ENCODE peak calls at places on chromosomes 12 and 14, in four cellular contexts. One of them, this sample, is unnamed.

GRCh38 chr14:24310666-24311604 is at the start of gene LTB4R:
- DNase-seq in astrocyte of the cerebellum: peak
- DNase-seq in heart left ventricle: peak
- DNase-seq in astrocyte: peak
- DNase-seq in this sample: no peak

GRCh38 chr12:44716681-44717080 is 159.4 kb downstream of the NELL2 start:
- DNase-seq in astrocyte of the cerebellum: no peak
- DNase-seq in heart left ventricle: no peak
- DNase-seq in astrocyte: no peak
- DNase-seq in this sample: no peak

GRCh38 chr12:46933947-46934346 is 108.2 kb upstream of the SLC38A4 start:
- DNase-seq in astrocyte of the cerebellum: peak
- DNase-seq in heart left ventricle: no peak
- DNase-seq in astrocyte: peak
- DNase-seq in this sample: no peak

GRCh38 chr12:56829908-56830307 is 66.8 kb downstream of the HSD17B6 start:
- DNase-seq in astrocyte of the cerebellum: no peak
- DNase-seq in heart left ventricle: no peak
- DNase-seq in astrocyte: no peak
- DNase-seq in this sample: no peak

GRCh38 chr14:65846469-65846868 is 433.9 kb downstream of the FUT8 start:
- DNase-seq in astrocyte of the cerebellum: no peak
- DNase-seq in heart left ventricle: no peak
- DNase-seq in astrocyte: no peak
- DNase-seq in this sample: no peak

GRCh38 chr12:12801649-12802048 is 11.5 kb upstream of the DDX47 start:
- DNase-seq in astrocyte of the cerebellum: no peak
- DNase-seq in heart left ventricle: no peak
- DNase-seq in astrocyte: no peak
- DNase-seq in this sample: no peak

GRCh38 chr12:95613021-95613420 is 61.7 kb upstream of the USP44 start:
- DNase-seq in astrocyte of the cerebellum: no peak
- DNase-seq in heart left ventricle: no peak
- DNase-seq in astrocyte: no peak
- DNase-seq in this sample: no peak

GRCh38 chr14:38749936-38750335 is 353.1 kb downstream of the SEC23A start:
- DNase-seq in astrocyte of the cerebellum: no peak
- DNase-seq in heart left ventricle: no peak
- DNase-seq in astrocyte: no peak
- DNase-seq in this sample: no peak

GRCh38 chr14:103372552-103373304 is 12.5 kb upstream of the MARK3 start:
- DNase-seq in astrocyte of the cerebellum: peak
- DNase-seq in heart left ventricle: no peak
- DNase-seq in astrocyte: peak
- DNase-seq in this sample: peak

GRCh38 chr14:100028990-100029677 is 36.1 kb upstream of the EVL start:
- DNase-seq in astrocyte of the cerebellum: no peak
- DNase-seq in heart left ventricle: no peak
- DNase-seq in astrocyte: peak
- DNase-seq in this sample: no peak

GRCh38 chr12:116434155-116435065 is 124.8 kb upstream of the MAP1LC3B2 start:
- DNase-seq in astrocyte of the cerebellum: peak
- DNase-seq in heart left ventricle: peak
- DNase-seq in astrocyte: peak
- DNase-seq in this sample: peak

GRCh38 chr14:53709381-53709780 is 247.2 kb downstream of the BMP4 start:
- DNase-seq in astrocyte of the cerebellum: no peak
- DNase-seq in heart left ventricle: no peak
- DNase-seq in astrocyte: no peak
- DNase-seq in this sample: no peak

GRCh38 chr14:54839681-54840080 is 62.9 kb downstream of the GCH1 start:
- DNase-seq in astrocyte of the cerebellum: no peak
- DNase-seq in heart left ventricle: no peak
- DNase-seq in astrocyte: peak
- DNase-seq in this sample: no peak

GRCh38 chr14:92412912-92413311 is 89.9 kb downstream of the SLC24A4 start:
- DNase-seq in astrocyte of the cerebellum: no peak
- DNase-seq in heart left ventricle: no peak
- DNase-seq in astrocyte: no peak
- DNase-seq in this sample: peak

GRCh38 chr14:61891251-61891650 is 129.0 kb downstream of the SNAPC1 start:
- DNase-seq in astrocyte of the cerebellum: no peak
- DNase-seq in heart left ventricle: no peak
- DNase-seq in astrocyte: peak
- DNase-seq in this sample: peak

GRCh38 chr14:73976150-73976549 is 26.0 kb downstream of the COQ6 start:
- DNase-seq in astrocyte of the cerebellum: no peak
- DNase-seq in heart left ventricle: no peak
- DNase-seq in astrocyte: no peak
- DNase-seq in this sample: no peak

GRCh38 chr14:94036328-94037167 is 10.4 kb downstream of the OTUB2 start:
- DNase-seq in astrocyte of the cerebellum: no peak
- DNase-seq in heart left ventricle: peak
- DNase-seq in astrocyte: peak
- DNase-seq in this sample: peak

GRCh38 chr14:55516776-55517175 is 63.2 kb upstream of the KTN1 start:
- DNase-seq in astrocyte of the cerebellum: no peak
- DNase-seq in heart left ventricle: no peak
- DNase-seq in astrocyte: no peak
- DNase-seq in this sample: no peak

GRCh38 chr14:104432611-104433231 is 146.8 kb upstream of the C14orf180 start:
- DNase-seq in astrocyte of the cerebellum: no peak
- DNase-seq in heart left ventricle: no peak
- DNase-seq in astrocyte: no peak
- DNase-seq in this sample: no peak

GRCh38 chr12:70733385-70733784 is 96.2 kb upstream of the PTPRB start:
- DNase-seq in astrocyte of the cerebellum: peak
- DNase-seq in heart left ventricle: peak
- DNase-seq in astrocyte: peak
- DNase-seq in this sample: peak

GRCh38 chr14:42111355-42111754 is 504.7 kb downstream of the LRFN5 start:
- DNase-seq in astrocyte of the cerebellum: no peak
- DNase-seq in heart left ventricle: no peak
- DNase-seq in astrocyte: no peak
- DNase-seq in this sample: no peak

GRCh38 chr14:100610511-100611217 is 23.4 kb upstream of the BEGAIN start:
- DNase-seq in astrocyte of the cerebellum: no peak
- DNase-seq in heart left ventricle: no peak
- DNase-seq in astrocyte: peak
- DNase-seq in this sample: peak

GRCh38 chr12:115599251-115599811 is 678.2 kb downstream of the MED13L start:
- DNase-seq in astrocyte of the cerebellum: no peak
- DNase-seq in heart left ventricle: peak
- DNase-seq in astrocyte: peak
- DNase-seq in this sample: peak

GRCh38 chr12:93453633-93454032 is 11.9 kb upstream of the UBE2N start:
- DNase-seq in astrocyte of the cerebellum: no peak
- DNase-seq in heart left ventricle: no peak
- DNase-seq in astrocyte: peak
- DNase-seq in this sample: no peak

GRCh38 chr12:27333311-27334009 is 824 bp downstream of the BMAL2 start:
- DNase-seq in astrocyte of the cerebellum: no peak
- DNase-seq in heart left ventricle: no peak
- DNase-seq in astrocyte: no peak
- DNase-seq in this sample: peak

GRCh38 chr12:119630223-119630781 is 36.7 kb downstream of the TMEM233 start:
- DNase-seq in astrocyte of the cerebellum: no peak
- DNase-seq in heart left ventricle: no peak
- DNase-seq in astrocyte: no peak
- DNase-seq in this sample: no peak

GRCh38 chr12:16482726-16483125 is 123.2 kb downstream of the LMO3 start:
- DNase-seq in astrocyte of the cerebellum: no peak
- DNase-seq in heart left ventricle: no peak
- DNase-seq in astrocyte: peak
- DNase-seq in this sample: peak

GRCh38 chr12:19576421-19576925 is 137.2 kb downstream of the AEBP2 start:
- DNase-seq in astrocyte of the cerebellum: no peak
- DNase-seq in heart left ventricle: no peak
- DNase-seq in astrocyte: no peak
- DNase-seq in this sample: no peak

GRCh38 chr12:14845350-14845750 is 2.0 kb upstream of the ART4 start:
- DNase-seq in astrocyte of the cerebellum: peak
- DNase-seq in heart left ventricle: peak
- DNase-seq in astrocyte: peak
- DNase-seq in this sample: peak

GRCh38 chr14:86961106-86961716 is 1031.8 kb downstream of the GALC start:
- DNase-seq in astrocyte of the cerebellum: no peak
- DNase-seq in heart left ventricle: no peak
- DNase-seq in astrocyte: no peak
- DNase-seq in this sample: no peak

GRCh38 chr12:131916306-131917138 is 12.6 kb upstream of the PUS1 start:
- DNase-seq in astrocyte of the cerebellum: no peak
- DNase-seq in heart left ventricle: no peak
- DNase-seq in astrocyte: no peak
- DNase-seq in this sample: no peak

GRCh38 chr12:67925077-67925476 is 64.2 kb upstream of the IFNG-AS1 start:
- DNase-seq in astrocyte of the cerebellum: peak
- DNase-seq in heart left ventricle: no peak
- DNase-seq in astrocyte: peak
- DNase-seq in this sample: no peak

GRCh38 chr12:105420659-105421240 is 90.3 kb downstream of the C12orf75 start:
- DNase-seq in astrocyte of the cerebellum: peak
- DNase-seq in heart left ventricle: peak
- DNase-seq in astrocyte: peak
- DNase-seq in this sample: peak

GRCh38 chr12:130715996-130716917 is at the start of gene RIMBP2:
- DNase-seq in astrocyte of the cerebellum: no peak
- DNase-seq in heart left ventricle: no peak
- DNase-seq in astrocyte: peak
- DNase-seq in this sample: peak

GRCh38 chr14:61589691-61590521 is 105.4 kb upstream of the HIF1A start:
- DNase-seq in astrocyte of the cerebellum: no peak
- DNase-seq in heart left ventricle: no peak
- DNase-seq in astrocyte: no peak
- DNase-seq in this sample: no peak

GRCh38 chr14:74418031-74418430 is 8.0 kb downstream of the SYNDIG1L start:
- DNase-seq in astrocyte of the cerebellum: no peak
- DNase-seq in heart left ventricle: no peak
- DNase-seq in astrocyte: no peak
- DNase-seq in this sample: no peak

GRCh38 chr12:130952545-130952954 is 1.2 kb upstream of the ADGRD1 start:
- DNase-seq in astrocyte of the cerebellum: no peak
- DNase-seq in heart left ventricle: no peak
- DNase-seq in astrocyte: no peak
- DNase-seq in this sample: no peak

GRCh38 chr14:33916663-33917565 is 34.0 kb downstream of the EGLN3 start:
- DNase-seq in astrocyte of the cerebellum: peak
- DNase-seq in heart left ventricle: peak
- DNase-seq in astrocyte: peak
- DNase-seq in this sample: peak

GRCh38 chr12:24197517-24197916 is 248.0 kb upstream of the SOX5 start:
- DNase-seq in astrocyte of the cerebellum: no peak
- DNase-seq in heart left ventricle: no peak
- DNase-seq in astrocyte: no peak
- DNase-seq in this sample: no peak

GRCh38 chr12:103955811-103956514 is 9.7 kb upstream of the TDG start:
- DNase-seq in astrocyte of the cerebellum: no peak
- DNase-seq in heart left ventricle: no peak
- DNase-seq in astrocyte: peak
- DNase-seq in this sample: no peak

GRCh38 chr12:103958621-103959020 is 7.1 kb upstream of the TDG start:
- DNase-seq in astrocyte of the cerebellum: no peak
- DNase-seq in heart left ventricle: no peak
- DNase-seq in astrocyte: no peak
- DNase-seq in this sample: no peak

GRCh38 chr12:103960567-103961227 is 5.0 kb upstream of the TDG start:
- DNase-seq in astrocyte of the cerebellum: no peak
- DNase-seq in heart left ventricle: no peak
- DNase-seq in astrocyte: no peak
- DNase-seq in this sample: no peak

GRCh38 chr12:103956515-103957027 is 9.1 kb upstream of the TDG start:
- DNase-seq in astrocyte of the cerebellum: no peak
- DNase-seq in heart left ventricle: no peak
- DNase-seq in astrocyte: peak
- DNase-seq in this sample: no peak

DNA sequence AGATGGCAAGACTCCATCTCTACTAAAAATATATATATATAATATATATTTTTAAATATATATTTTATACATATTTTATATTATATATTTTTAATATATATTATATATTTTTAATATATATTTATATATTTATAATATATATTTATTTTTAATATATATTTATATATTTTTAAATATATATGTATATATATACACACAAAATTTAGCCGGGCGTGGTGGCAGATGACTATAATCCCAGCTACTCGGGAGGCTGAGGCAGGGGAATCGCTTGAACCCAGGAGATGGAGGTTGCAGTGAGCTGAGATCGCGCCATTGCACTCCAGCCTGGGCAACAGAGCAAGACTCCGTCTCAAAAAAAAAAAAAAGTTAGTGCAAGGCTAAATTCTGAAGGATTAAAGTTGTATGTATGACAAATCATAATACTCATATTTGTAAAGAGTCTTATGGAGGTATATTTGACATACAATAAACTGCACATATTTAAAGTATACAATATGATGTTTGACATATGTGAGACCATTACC is 7.7 kb upstream of the TDG start:
- DNase-seq in astrocyte of the cerebellum: no peak
- DNase-seq in heart left ventricle: no peak
- DNase-seq in astrocyte: no peak
- DNase-seq in this sample: no peak
- H3K4me3 ChIP-seq in astrocyte of the cerebellum: no peak
- H3K4me3 ChIP-seq in heart left ventricle: peak
- H3K4me3 ChIP-seq in astrocyte: peak
- H3K4me3 ChIP-seq in this sample: peak

GRCh38 chr14:85532981-85533820 is 3.3 kb downstream of the FLRT2 start:
- DNase-seq in astrocyte of the cerebellum: peak
- DNase-seq in heart left ventricle: peak
- DNase-seq in astrocyte: peak
- DNase-seq in this sample: peak
- H3K4me3 ChIP-seq in astrocyte of the cerebellum: peak
- H3K4me3 ChIP-seq in heart left ventricle: peak
- H3K4me3 ChIP-seq in astrocyte: peak
- H3K4me3 ChIP-seq in this sample: peak

GRCh38 chr12:113413488-113413939 is 8.7 kb upstream of the SDSL start:
- DNase-seq in astrocyte of the cerebellum: no peak
- DNase-seq in heart left ventricle: no peak
- DNase-seq in astrocyte: no peak
- DNase-seq in this sample: peak

GRCh38 chr12:113405687-113406086 is 2.0 kb upstream of the SDS start:
- DNase-seq in astrocyte of the cerebellum: no peak
- DNase-seq in heart left ventricle: no peak
- DNase-seq in astrocyte: no peak
- DNase-seq in this sample: no peak

GRCh38 chr12:113407931-113408585 is 4.4 kb upstream of the SDS start:
- DNase-seq in astrocyte of the cerebellum: peak
- DNase-seq in heart left ventricle: no peak
- DNase-seq in astrocyte: peak
- DNase-seq in this sample: peak

GRCh38 chr12:113414519-113415038 is 7.6 kb upstream of the SDSL start:
- DNase-seq in astrocyte of the cerebellum: no peak
- DNase-seq in heart left ventricle: no peak
- DNase-seq in astrocyte: no peak
- DNase-seq in this sample: no peak

GRCh38 chr12:113409462-113410124 is 5.9 kb upstream of the SDS start:
- DNase-seq in astrocyte of the cerebellum: no peak
- DNase-seq in heart left ventricle: no peak
- DNase-seq in astrocyte: no peak
- DNase-seq in this sample: no peak
- H3K4me3 ChIP-seq in astrocyte of the cerebellum: no peak
- H3K4me3 ChIP-seq in heart left ventricle: no peak
- H3K4me3 ChIP-seq in astrocyte: no peak
- H3K4me3 ChIP-seq in this sample: no peak

GRCh38 chr14:51862171-51862838 is 1.9 kb downstream of the GNG2 start:
- DNase-seq in astrocyte of the cerebellum: no peak
- DNase-seq in heart left ventricle: no peak
- DNase-seq in astrocyte: no peak
- DNase-seq in this sample: no peak
- H3K4me3 ChIP-seq in astrocyte of the cerebellum: peak
- H3K4me3 ChIP-seq in heart left ventricle: peak
- H3K4me3 ChIP-seq in astrocyte: peak
- H3K4me3 ChIP-seq in this sample: no peak